ENCODE peak calls at places on chromosomes 13 and 19, in nine cellular contexts. M, F, H, J, W, T, G, E and S are unnamed samples.

GRCh38 chr19:46287585-46287984 is 9.3 kb upstream of the HIF3A start:
- DNase-seq in G (peak), T (no peak), J (no peak), M (no peak), H (no peak), E (no peak), F (no peak), W (no peak), S (no peak)

GRCh38 chr19:18107235-18108083 is 9.9 kb downstream of the MAST3 start:
- DNase-seq in W (no peak), E (no peak), H (no peak), F (no peak), M (no peak), T (no peak), G (no peak), J (no peak), S (peak)

GRCh38 chr13:101868585-101869469 is 416.4 kb downstream of the ITGBL1 start:
- DNase-seq in H (no peak), J (no peak), M (no peak), G (no peak), E (no peak), W (no peak), T (no peak), F (no peak), S (no peak)

GRCh38 chr13:61286148-61286745 is 129.4 kb downstream of the PCDH20 start:
- DNase-seq in E (peak), F (peak), T (no peak), M (no peak), J (no peak), G (no peak), W (peak), H (no peak), S (peak)

GRCh38 chr19:51702103-51702753 is 9.1 kb downstream of the SPACA6 start:
- DNase-seq in W (peak), G (peak), E (peak), M (peak), H (peak), J (peak), F (peak), T (peak), S (peak)

GRCh38 chr19:44891016-44891882 is at the start of gene TOMM40:
- DNase-seq in G (peak), H (no peak), W (no peak), M (no peak), E (no peak), T (peak), F (no peak), J (peak), S (peak)

GRCh38 chr19:5321851-5322681 is 18.5 kb downstream of the PTPRS start:
- DNase-seq in H (no peak), T (no peak), E (no peak), M (peak), G (peak), W (no peak), F (no peak), J (peak), S (peak)

GRCh38 chr13:114118763-114119123 is 13.7 kb downstream of the RASA3 start:
- DNase-seq in M (no peak), W (no peak), H (no peak), T (no peak), F (no peak), J (no peak), G (no peak), E (no peak), S (no peak)

GRCh38 chr19:12703056-12703455 is 6.6 kb upstream of the FBXW9 start:
- DNase-seq in J (no peak), W (no peak), H (no peak), E (peak), T (no peak), F (peak), G (peak), M (no peak), S (peak)

GRCh38 chr13:85586422-85586831 is 212.8 kb downstream of the SLITRK6 start:
- DNase-seq in W (no peak), E (no peak), J (no peak), G (peak), M (no peak), H (no peak), T (no peak), F (no peak), S (no peak)

GRCh38 chr19:11152318-11153062 is 3.1 kb downstream of the SPC24 start:
- DNase-seq in W (no peak), M (no peak), E (no peak), G (peak), H (peak), J (peak), F (no peak), T (peak), S (no peak)

GRCh38 chr19:952049-952679 is 26.3 kb downstream of the ARID3A start:
- DNase-seq in W (no peak), T (no peak), H (no peak), J (no peak), M (no peak), F (no peak), G (no peak), E (no peak), S (no peak)

GRCh38 chr13:95676100-95676774 is 702 bp upstream of the DNAJC3 start:
- DNase-seq in W (no peak), E (peak), J (peak), G (peak), M (peak), T (no peak), H (no peak), F (peak), S (peak)

GRCh38 chr19:12944064-12944674 is 1.5 kb upstream of the RAD23A start:
- DNase-seq in H (no peak), E (no peak), M (no peak), T (no peak), W (no peak), F (no peak), J (no peak), G (no peak), S (no peak)

GRCh38 chr19:2488942-2489731 is 13.2 kb downstream of the GADD45B start:
- DNase-seq in M (no peak), J (peak), T (no peak), G (peak), W (peak), E (no peak), F (no peak), H (peak), S (peak)

GRCh38 chr13:100789025-100789424 is 114.4 kb upstream of the TMTC4 start:
- DNase-seq in T (no peak), M (no peak), F (no peak), G (no peak), W (no peak), J (no peak), H (no peak), E (no peak), S (no peak)

GRCh38 chr13:73849292-73849691 is 284.9 kb downstream of the KLF12 start:
- DNase-seq in T (no peak), J (peak), W (no peak), G (peak), F (no peak), H (no peak), M (no peak), E (peak), S (peak)

GRCh38 chr19:23378948-23379347 is 16.3 kb downstream of the ZNF91 start:
- DNase-seq in W (no peak), G (no peak), E (no peak), T (no peak), F (no peak), H (no peak), M (no peak), J (no peak), S (no peak)

GRCh38 chr13:34019870-34020269 is 201.9 kb downstream of the RFC3 start:
- DNase-seq in H (no peak), M (no peak), W (no peak), E (no peak), T (no peak), F (no peak), J (no peak), G (peak), S (no peak)

GRCh38 chr19:48837081-48837524 is 812 bp upstream of the HSD17B14 start:
- DNase-seq in T (peak), E (peak), W (peak), H (peak), F (peak), J (peak), M (peak), G (peak), S (peak)

GRCh38 chr13:105579821-105580707 is 955.4 kb downstream of the EFNB2 start:
- DNase-seq in M (no peak), T (no peak), H (no peak), E (no peak), J (no peak), W (no peak), G (no peak), F (no peak), S (no peak)

GRCh38 chr13:83182845-83183244 is 699.4 kb downstream of the SLITRK1 start:
- DNase-seq in F (no peak), W (no peak), E (peak), G (no peak), T (no peak), J (no peak), H (no peak), M (no peak), S (no peak)

GRCh38 chr13:23612182-23612581 is 42.0 kb downstream of the TNFRSF19 start:
- DNase-seq in T (no peak), E (no peak), F (no peak), W (no peak), G (no peak), M (no peak), H (no peak), J (no peak), S (no peak)

GRCh38 chr19:6235031-6235951 is 44.5 kb downstream of the MLLT1 start:
- DNase-seq in F (no peak), M (no peak), H (no peak), W (no peak), E (no peak), J (no peak), G (no peak), T (no peak), S (no peak)

GRCh38 chr13:80177327-80177726 is 163.6 kb downstream of the SPRY2 start:
- DNase-seq in M (no peak), F (no peak), H (no peak), E (peak), G (no peak), W (no peak), J (no peak), T (no peak), S (no peak)